ENCODE peak calls at places on chromosomes 3 and 15, in four cellular contexts. E is H9, L is IMR-90, R is H1. Y is an unnamed sample.
A peak's percentile ranks its signal among the peaks of the same experiment; 100 is the strongest.

GRCh38 chr3:27216955-27217552 is 152.1 kb downstream of the NEK10 start:
- DNase-seq in E (no peak), L (peak; percentile 58), R (no peak), Y (no peak)

GRCh38 chr15:40365016-40365415 is 7.0 kb downstream of the DISP2 start:
- DNase-seq in E (no peak), L (no peak), R (no peak), Y (no peak)

GRCh38 chr15:51079226-51079625 is 15.5 kb downstream of the TNFAIP8L3 start:
- DNase-seq in E (no peak), L (no peak), R (no peak), Y (peak; percentile 32)

GRCh38 chr15:66982250-66982649 is 83.2 kb upstream of the SMAD3 start:
- DNase-seq in E (no peak), L (no peak), R (no peak), Y (no peak)

GRCh38 chr3:19959505-19959904 is 12.6 kb downstream of the RAB5A start:
- DNase-seq in E (no peak), L (no peak), R (no peak), Y (no peak)

GRCh38 chr15:85318048-85318731 is 62.2 kb upstream of the AKAP13 start:
- DNase-seq in E (no peak), L (peak; percentile 98), R (no peak), Y (no peak)

GRCh38 chr3:187066228-187066995 is 72.9 kb downstream of the RPL39L start:
- DNase-seq in E (peak; percentile 85), L (peak; percentile 11), R (peak; percentile 49), Y (peak; percentile 95)

GRCh38 chr15:34616613-34617012 is 33.2 kb upstream of the GOLGA8B start:
- DNase-seq in E (no peak), L (peak; percentile 49), R (no peak), Y (peak; percentile 6)

GRCh38 chr3:189766416-189766815 is 135.2 kb downstream of the TP63 start:
- DNase-seq in E (no peak), L (peak; percentile 7), R (no peak), Y (peak; percentile 74)

GRCh38 chr3:170506556-170506955 is 79.3 kb downstream of the SLC7A14 start:
- DNase-seq in E (no peak), L (peak; percentile 71), R (no peak), Y (peak; percentile 77)

GRCh38 chr3:113264741-113265140 is 53.4 kb downstream of the BOC start:
- DNase-seq in E (no peak), L (no peak), R (no peak), Y (no peak)

GRCh38 chr3:108093616-108094015 is 2.8 kb upstream of the CD47 start:
- DNase-seq in E (no peak), L (no peak), R (no peak), Y (no peak)

GRCh38 chr3:107512108-107512507 is 10.7 kb upstream of the BBX start:
- DNase-seq in E (no peak), L (no peak), R (no peak), Y (peak; percentile 61)

GRCh38 chr3:66304293-66304692 is 83.5 kb downstream of the SLC25A26 start:
- DNase-seq in E (no peak), L (no peak), R (no peak), Y (no peak)

GRCh38 chr3:72678892-72679291 is 169.4 kb downstream of the SHQ1 start:
- DNase-seq in E (no peak), L (no peak), R (no peak), Y (no peak)

GRCh38 chr15:38878946-38879345 is 314.3 kb upstream of the RASGRP1 start:
- DNase-seq in E (no peak), L (no peak), R (no peak), Y (no peak)

GRCh38 chr3:149992416-149993058 is 21.8 kb upstream of the PFN2 start:
- DNase-seq in E (peak; percentile 74), L (no peak), R (no peak), Y (peak; percentile 25)

GRCh38 chr15:38163651-38164050 is 89.0 kb upstream of the SPRED1 start:
- DNase-seq in E (no peak), L (no peak), R (no peak), Y (no peak)

GRCh38 chr15:25543156-25543555 is 104.3 kb upstream of the UBE3A start:
- DNase-seq in E (no peak), L (peak; percentile 39), R (no peak), Y (no peak)

GRCh38 chr15:95469601-95470000 is 860.9 kb upstream of the NR2F2 start:
- DNase-seq in E (no peak), L (no peak), R (no peak), Y (no peak)

GRCh38 chr3:159881828-159882309 is 106.8 kb upstream of the IL12A start:
- DNase-seq in E (peak; percentile 54), L (no peak), R (no peak), Y (peak; percentile 70)

GRCh38 chr3:193890036-193890897 is 245.7 kb upstream of the HES1 start:
- DNase-seq in E (no peak), L (no peak), R (no peak), Y (peak; percentile 44)

GRCh38 chr15:66682246-66682645 is 19.8 kb upstream of the SMAD6 start:
- DNase-seq in E (no peak), L (no peak), R (no peak), Y (no peak)

GRCh38 chr15:44394562-44394961 is 32.9 kb upstream of the CTDSPL2 start:
- DNase-seq in E (no peak), L (no peak), R (no peak), Y (no peak)

DNA sequence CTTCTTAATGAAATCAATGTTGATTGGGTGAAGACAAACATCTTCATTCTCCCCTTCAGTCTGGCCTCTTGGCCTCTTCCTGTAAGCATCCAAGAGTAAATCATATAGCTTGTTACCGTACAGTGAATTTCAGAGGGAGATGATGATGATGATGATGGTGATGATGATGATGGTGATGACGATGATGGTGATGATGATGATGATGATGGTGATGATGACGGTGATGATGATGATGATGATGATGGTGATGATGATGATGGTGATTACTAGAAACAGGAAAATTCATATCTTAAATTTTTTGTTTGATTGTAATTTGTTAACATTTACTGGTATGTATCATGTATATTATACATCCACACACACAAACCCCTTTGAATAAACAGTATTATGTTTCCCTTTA is 256.1 kb upstream of the PLSCR5 start:
- DNase-seq in E (no peak), L (no peak), R (no peak), Y (no peak)
- H4K5ac ChIP-seq in E (no peak overlapping the region), L (no peak overlapping the region), R (no peak overlapping the region), Y (no peak overlapping the region)

DNA sequence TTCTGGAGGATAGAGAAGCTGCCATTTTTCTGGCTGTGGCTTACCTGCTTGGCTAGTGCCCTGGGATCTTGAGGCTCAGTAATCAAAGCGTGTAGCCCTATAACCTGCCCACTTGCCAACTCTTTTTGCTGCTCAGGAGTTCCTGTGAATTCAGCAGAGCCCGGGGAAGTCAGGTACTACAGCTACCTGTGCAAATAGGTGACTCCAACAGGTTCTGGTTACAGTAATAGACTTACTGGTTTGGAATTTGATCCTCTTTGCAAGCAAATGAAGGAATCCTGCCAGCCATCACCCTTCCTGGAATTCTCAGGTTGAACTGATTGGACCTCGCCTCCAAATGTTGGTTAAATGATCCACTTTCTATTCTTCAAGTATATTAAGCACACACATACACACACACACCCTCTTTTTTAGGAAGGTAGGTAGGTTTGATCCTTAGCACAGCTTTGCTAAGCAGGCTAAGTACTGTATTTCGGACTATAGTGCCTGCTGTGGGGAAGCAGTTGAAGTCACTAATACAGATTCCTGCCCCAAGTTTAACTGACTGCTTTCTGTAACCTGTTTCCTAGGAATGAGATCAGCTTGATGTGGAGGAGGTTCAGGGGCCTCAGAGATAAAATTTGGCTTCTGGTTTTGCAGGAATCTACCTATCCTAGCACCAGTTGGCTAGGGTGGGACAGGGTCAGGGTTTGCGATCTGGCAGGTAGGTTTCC is 2.3 kb downstream of the PPCDC start:
- DNase-seq in E (no peak), L (no peak), R (no peak), Y (no peak)
- H3K9ac ChIP-seq in E (no peak overlapping the region), L (no peak overlapping the region), R (no peak overlapping the region), Y (no peak overlapping the region)

GRCh38 chr15:26713498-26713897 is 59.4 kb downstream of the GABRB3 start:
- DNase-seq in E (no peak), L (no peak), R (no peak), Y (no peak)

GRCh38 chr15:26711445-26711844 is 61.4 kb downstream of the GABRB3 start:
- DNase-seq in E (no peak), L (no peak), R (no peak), Y (peak; percentile 78)

GRCh38 chr15:26716069-26716468 is 56.8 kb downstream of the GABRB3 start:
- DNase-seq in E (no peak), L (no peak), R (no peak), Y (no peak)

GRCh38 chr15:26712350-26712749 is 60.5 kb downstream of the GABRB3 start:
- DNase-seq in E (no peak), L (no peak), R (no peak), Y (no peak)
- H3K27ac ChIP-seq in E (no peak overlapping the region), L (no peak overlapping the region), R (no peak overlapping the region), Y (no peak overlapping the region)

DNA sequence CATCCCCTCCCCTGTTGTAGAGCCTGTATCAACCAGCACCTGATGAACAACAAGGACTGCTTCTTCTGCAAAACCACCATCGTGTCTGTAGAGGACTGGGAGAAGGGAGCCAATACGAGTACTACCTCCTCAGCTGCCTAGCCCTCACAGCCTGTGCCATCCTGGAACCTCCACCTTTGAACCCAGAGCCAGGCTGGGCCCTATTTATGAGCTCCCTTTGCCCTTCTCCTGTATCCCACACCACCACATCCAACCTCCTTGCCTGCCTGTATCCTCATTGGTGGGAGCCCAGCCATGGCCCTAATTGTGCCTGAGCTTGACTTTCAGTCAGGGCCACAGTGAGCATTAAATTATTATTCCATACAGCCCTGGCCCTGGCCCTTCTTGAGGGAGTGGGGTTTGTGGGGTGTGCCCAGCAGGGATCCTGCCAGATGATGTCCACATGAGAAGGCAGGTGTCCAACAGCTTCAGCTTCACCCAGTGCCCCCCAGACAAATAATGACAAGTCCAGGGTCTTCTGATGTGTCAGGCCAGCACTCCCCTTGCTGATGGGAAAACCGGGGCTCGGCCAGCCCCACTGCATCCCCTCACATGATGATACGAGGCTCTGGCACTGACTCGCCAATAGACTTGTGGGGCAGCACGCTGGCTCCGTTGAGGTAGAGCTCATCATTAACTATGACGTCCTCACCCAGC is 1.8 kb upstream of the AMIGO3 start:
- DNase-seq in E (no peak), L (no peak), R (no peak), Y (no peak)
- H4K5ac ChIP-seq in E (no peak overlapping the region), L (no peak overlapping the region), R (no peak overlapping the region), Y (no peak overlapping the region)

GRCh38 chr3:96814581-96815567 is at the start of gene EPHA6:
- DNase-seq in E (peak; percentile 35), L (no peak), R (no peak), Y (peak; percentile 32)

GRCh38 chr3:96813134-96813819 is 1.1 kb upstream of the EPHA6 start:
- DNase-seq in E (peak; percentile 90), L (peak; percentile 30), R (peak; percentile 70), Y (peak; percentile 92)

DNA sequence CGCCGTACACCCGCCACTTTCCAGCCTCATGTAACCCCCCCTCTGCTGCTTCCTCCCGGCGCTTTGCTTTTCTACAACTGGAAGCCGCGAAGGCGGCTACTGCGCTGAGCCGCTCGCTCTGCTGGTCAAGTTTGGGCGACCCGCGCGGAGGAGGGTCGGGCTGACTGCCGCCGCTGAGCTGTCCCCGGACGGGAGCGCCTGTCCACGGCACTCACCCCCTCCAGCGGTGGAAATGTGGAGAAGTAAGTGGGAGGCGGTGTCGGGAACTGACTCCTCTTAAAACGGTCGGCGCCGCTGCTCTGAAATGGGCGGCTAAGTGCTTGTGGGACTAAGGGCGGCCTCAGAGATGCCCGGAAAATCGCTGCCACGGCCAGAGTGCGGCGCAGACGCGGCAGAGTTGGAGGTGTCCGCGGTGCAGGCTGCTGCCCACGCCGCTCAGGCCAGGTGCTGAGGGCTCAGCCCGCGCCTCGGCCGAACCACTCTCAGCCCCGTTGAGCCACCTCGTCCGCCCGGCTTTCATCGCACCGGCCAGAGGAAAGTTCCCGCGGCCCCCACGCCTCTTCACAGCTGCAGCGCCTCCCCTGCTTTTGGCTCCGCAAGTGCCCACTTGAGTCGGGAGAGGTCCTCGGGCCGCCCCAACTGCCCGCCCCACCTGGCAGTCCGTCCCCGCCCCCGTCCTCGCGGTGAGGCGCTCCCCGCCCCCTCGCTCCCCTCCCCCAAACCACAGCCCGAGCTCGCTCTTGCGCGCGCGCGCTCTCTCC is 394 bp upstream of the EPHA6 start:
- DNase-seq in E (peak; percentile 56), L (peak; percentile 7), R (no peak), Y (peak; percentile 83)
- H3K9ac ChIP-seq in E (no peak overlapping the region), L (no peak overlapping the region), R (no peak overlapping the region), Y (peak overlapping the region; percentile 66)

Y was measured in mesendoderm.